ENCODE peak calls at places on chromosome 13, in seven cellular contexts. One of them, this sample, is unnamed.

GRCh38 chr13:44237276-44237767 is 136.3 kb upstream of the SERP2 start:
- DNase-seq in lower leg skin: peak
- DNase-seq in aorta: peak
- DNase-seq in uterus: peak
- DNase-seq in cardiac muscle cell: peak
- DNase-seq in GM23248: peak
- DNase-seq in CD4-positive, alpha-beta memory T cell: no peak
- DNase-seq in this sample: peak

GRCh38 chr13:48159436-48160225 is 64.7 kb upstream of the MED4 start:
- DNase-seq in lower leg skin: no peak
- DNase-seq in cardiac muscle cell: no peak
- DNase-seq in CD4-positive, alpha-beta memory T cell: no peak
- DNase-seq in aorta: no peak
- DNase-seq in GM23248: peak
- DNase-seq in uterus: no peak
- DNase-seq in this sample: no peak

GRCh38 chr13:110887955-110888333 is 26.9 kb downstream of the ANKRD10 start:
- DNase-seq in uterus: no peak
- DNase-seq in aorta: no peak
- DNase-seq in lower leg skin: no peak
- DNase-seq in CD4-positive, alpha-beta memory T cell: no peak
- DNase-seq in GM23248: no peak
- DNase-seq in cardiac muscle cell: no peak
- DNase-seq in this sample: no peak

GRCh38 chr13:63838366-63839110 is 2422.9 kb upstream of the PCDH20 start:
- DNase-seq in cardiac muscle cell: no peak
- DNase-seq in uterus: no peak
- DNase-seq in CD4-positive, alpha-beta memory T cell: no peak
- DNase-seq in lower leg skin: no peak
- DNase-seq in aorta: no peak
- DNase-seq in GM23248: no peak
- DNase-seq in this sample: no peak

GRCh38 chr13:111005808-111006494 is 91.1 kb upstream of the ANKRD10 start:
- DNase-seq in aorta: peak
- DNase-seq in cardiac muscle cell: no peak
- DNase-seq in CD4-positive, alpha-beta memory T cell: no peak
- DNase-seq in uterus: peak
- DNase-seq in GM23248: peak
- DNase-seq in lower leg skin: no peak
- DNase-seq in this sample: peak

GRCh38 chr13:34671136-34671535 is 270.9 kb upstream of the NBEA start:
- DNase-seq in cardiac muscle cell: no peak
- DNase-seq in CD4-positive, alpha-beta memory T cell: no peak
- DNase-seq in lower leg skin: peak
- DNase-seq in uterus: no peak
- DNase-seq in GM23248: peak
- DNase-seq in aorta: no peak
- DNase-seq in this sample: no peak

GRCh38 chr13:109332501-109333499 is 453.6 kb downstream of the IRS2 start:
- DNase-seq in CD4-positive, alpha-beta memory T cell: no peak
- DNase-seq in uterus: no peak
- DNase-seq in GM23248: no peak
- DNase-seq in aorta: no peak
- DNase-seq in lower leg skin: no peak
- DNase-seq in cardiac muscle cell: no peak
- DNase-seq in this sample: no peak

GRCh38 chr13:53357582-53357981 is 329.0 kb downstream of the OLFM4 start:
- DNase-seq in GM23248: no peak
- DNase-seq in lower leg skin: no peak
- DNase-seq in CD4-positive, alpha-beta memory T cell: no peak
- DNase-seq in uterus: no peak
- DNase-seq in aorta: no peak
- DNase-seq in cardiac muscle cell: no peak
- DNase-seq in this sample: no peak

GRCh38 chr13:102873653-102874052 is 27.8 kb downstream of the ERCC5 start:
- DNase-seq in aorta: no peak
- DNase-seq in GM23248: peak
- DNase-seq in uterus: no peak
- DNase-seq in lower leg skin: no peak
- DNase-seq in CD4-positive, alpha-beta memory T cell: no peak
- DNase-seq in cardiac muscle cell: no peak
- DNase-seq in this sample: no peak

GRCh38 chr13:113546571-113547247 is 37.8 kb upstream of the TFDP1 start:
- DNase-seq in uterus: no peak
- DNase-seq in CD4-positive, alpha-beta memory T cell: no peak
- DNase-seq in aorta: peak
- DNase-seq in GM23248: peak
- DNase-seq in cardiac muscle cell: no peak
- DNase-seq in lower leg skin: no peak
- DNase-seq in this sample: peak

GRCh38 chr13:95707035-95707434 is 30.1 kb downstream of the DNAJC3 start:
- DNase-seq in cardiac muscle cell: no peak
- DNase-seq in lower leg skin: no peak
- DNase-seq in CD4-positive, alpha-beta memory T cell: peak
- DNase-seq in uterus: no peak
- DNase-seq in aorta: no peak
- DNase-seq in GM23248: no peak
- DNase-seq in this sample: no peak

GRCh38 chr13:40485611-40486517 is 180.6 kb downstream of the FOXO1 start:
- DNase-seq in aorta: no peak
- DNase-seq in CD4-positive, alpha-beta memory T cell: peak
- DNase-seq in cardiac muscle cell: no peak
- DNase-seq in GM23248: no peak
- DNase-seq in uterus: no peak
- DNase-seq in lower leg skin: no peak
- DNase-seq in this sample: no peak

GRCh38 chr13:84430015-84430414 is 547.7 kb upstream of the SLITRK1 start:
- DNase-seq in CD4-positive, alpha-beta memory T cell: no peak
- DNase-seq in lower leg skin: no peak
- DNase-seq in uterus: no peak
- DNase-seq in cardiac muscle cell: no peak
- DNase-seq in GM23248: peak
- DNase-seq in aorta: no peak
- DNase-seq in this sample: peak

GRCh38 chr13:42486711-42487198 is 87.2 kb upstream of the TNFSF11 start:
- DNase-seq in aorta: no peak
- DNase-seq in cardiac muscle cell: no peak
- DNase-seq in GM23248: peak
- DNase-seq in lower leg skin: no peak
- DNase-seq in CD4-positive, alpha-beta memory T cell: no peak
- DNase-seq in uterus: no peak
- DNase-seq in this sample: peak

DNA sequence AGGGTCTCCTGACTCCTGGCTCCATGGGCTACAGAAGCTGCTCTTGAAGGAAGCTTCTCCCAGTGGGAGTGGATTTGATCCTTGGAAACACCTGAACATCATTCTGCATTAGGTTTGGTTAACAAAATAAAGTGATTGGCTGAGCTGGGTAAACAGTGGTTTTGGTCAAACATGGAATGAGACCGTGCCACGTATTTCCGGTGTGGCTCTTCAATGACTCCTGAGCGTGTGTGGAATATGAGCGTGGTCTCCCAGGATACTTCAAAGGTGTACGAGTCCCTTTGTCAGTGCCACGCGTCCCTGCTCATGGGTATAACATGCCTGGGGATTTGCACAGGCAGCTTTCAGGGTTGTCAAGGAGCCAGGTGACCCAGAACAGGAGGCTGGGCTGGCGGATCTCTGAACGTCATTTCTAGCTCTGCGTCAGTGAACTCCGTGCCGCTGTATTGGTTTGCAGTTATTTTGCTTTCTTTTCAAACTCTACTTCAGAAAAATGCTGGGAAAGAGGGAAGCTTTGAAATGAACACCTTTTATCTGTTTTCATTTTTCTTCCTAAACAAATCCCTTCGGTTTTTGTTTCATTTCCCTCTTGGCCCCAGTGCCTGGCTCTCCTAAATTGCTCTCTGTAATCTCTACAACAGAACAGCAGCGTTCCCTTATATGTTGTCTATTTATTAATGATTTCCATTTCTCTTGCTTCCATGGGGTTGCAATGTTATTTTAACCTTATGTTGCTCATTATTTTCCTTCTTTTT is 26.3 kb upstream of the GJB6 start:
- DNase-seq in lower leg skin: no peak
- DNase-seq in uterus: no peak
- DNase-seq in aorta: no peak
- DNase-seq in GM23248: peak
- DNase-seq in CD4-positive, alpha-beta memory T cell: no peak
- DNase-seq in cardiac muscle cell: no peak
- DNase-seq in this sample: no peak
- H3K4me3 ChIP-seq in lower leg skin: no peak
- H3K4me3 ChIP-seq in uterus: no peak
- H3K4me3 ChIP-seq in aorta: no peak
- H3K4me3 ChIP-seq in GM23248: peak
- H3K4me3 ChIP-seq in CD4-positive, alpha-beta memory T cell: no peak
- H3K4me3 ChIP-seq in cardiac muscle cell: no peak
- H3K4me3 ChIP-seq in this sample: no peak

DNA sequence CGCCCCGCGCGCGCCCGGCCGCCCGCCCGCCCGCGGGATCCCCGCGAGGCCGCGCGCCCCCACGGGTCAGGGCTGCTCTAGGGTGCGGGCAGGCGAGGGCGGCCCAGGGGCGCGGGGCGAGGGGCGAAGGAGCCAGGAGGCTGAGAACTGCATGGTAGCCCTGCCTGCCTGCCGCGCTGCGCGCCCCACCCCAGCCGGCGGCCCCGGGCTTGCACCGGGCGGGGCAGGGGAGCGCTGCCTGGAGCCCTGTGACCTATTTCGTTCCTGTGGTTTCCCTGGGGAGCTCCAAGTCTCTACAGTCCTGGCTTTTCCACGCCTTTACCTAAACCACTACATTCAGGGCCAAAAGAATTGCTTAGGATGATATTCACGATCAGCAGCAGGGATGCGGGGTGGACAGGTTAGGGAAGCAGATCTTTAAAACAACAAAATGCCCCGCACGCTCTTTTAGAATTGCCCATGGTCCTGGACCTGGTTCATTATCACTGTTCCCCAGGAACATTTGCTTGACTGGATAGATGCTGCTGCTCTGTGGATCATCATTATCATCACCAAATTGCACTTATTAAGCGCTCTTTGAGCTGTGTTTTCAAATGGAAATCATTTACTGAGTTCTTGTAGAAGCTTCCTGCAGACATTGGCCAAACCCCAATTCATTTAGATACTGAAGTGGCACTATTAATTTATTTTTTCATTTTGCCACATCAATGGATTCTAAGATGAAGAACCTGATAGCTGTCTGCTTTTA is 423 bp upstream of the GPR12 start:
- DNase-seq in uterus: no peak
- DNase-seq in CD4-positive, alpha-beta memory T cell: no peak
- DNase-seq in lower leg skin: no peak
- DNase-seq in aorta: no peak
- DNase-seq in GM23248: no peak
- DNase-seq in cardiac muscle cell: no peak
- DNase-seq in this sample: no peak
- H3K4me3 ChIP-seq in uterus: no peak
- H3K4me3 ChIP-seq in CD4-positive, alpha-beta memory T cell: no peak
- H3K4me3 ChIP-seq in lower leg skin: no peak
- H3K4me3 ChIP-seq in aorta: peak
- H3K4me3 ChIP-seq in GM23248: no peak
- H3K4me3 ChIP-seq in cardiac muscle cell: peak
- H3K4me3 ChIP-seq in this sample: no peak

DNA sequence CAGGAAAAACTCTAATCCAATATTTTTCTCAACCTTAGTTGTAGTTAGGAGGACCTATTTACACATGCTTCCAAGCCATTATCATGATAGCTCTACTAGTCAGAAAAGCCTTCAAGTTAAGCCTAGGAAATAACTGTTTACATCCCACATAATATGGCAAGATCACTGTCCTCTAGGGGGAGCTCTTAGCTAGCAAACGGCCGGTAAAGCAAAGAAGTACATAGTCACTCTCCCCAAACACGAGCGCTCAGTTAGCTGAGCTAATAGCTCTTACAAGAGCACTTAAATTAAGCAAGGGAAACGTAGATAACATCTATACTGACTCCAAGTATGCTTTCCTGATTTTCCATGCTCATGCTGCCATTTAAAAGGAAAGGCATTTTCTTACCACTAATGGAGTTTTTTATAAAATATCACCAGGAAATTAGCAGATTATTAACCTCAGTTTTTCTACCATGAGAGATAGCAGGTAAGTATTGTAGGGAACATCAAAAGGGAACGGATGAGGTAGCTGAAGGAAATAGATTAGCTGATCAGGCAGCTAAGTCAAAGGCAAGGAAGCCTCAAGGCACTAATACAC is 100.6 kb upstream of the PABPC3 start:
- DNase-seq in CD4-positive, alpha-beta memory T cell: peak
- DNase-seq in aorta: peak
- DNase-seq in lower leg skin: peak
- DNase-seq in uterus: peak
- DNase-seq in GM23248: peak
- DNase-seq in cardiac muscle cell: peak
- DNase-seq in this sample: peak
- H3K4me3 ChIP-seq in CD4-positive, alpha-beta memory T cell: no peak
- H3K4me3 ChIP-seq in aorta: no peak
- H3K4me3 ChIP-seq in lower leg skin: no peak
- H3K4me3 ChIP-seq in uterus: no peak
- H3K4me3 ChIP-seq in GM23248: no peak
- H3K4me3 ChIP-seq in cardiac muscle cell: no peak
- H3K4me3 ChIP-seq in this sample: no peak

GRCh38 chr13:98755116-98755515 is 2.6 kb upstream of the SLC15A1 start:
- DNase-seq in cardiac muscle cell: no peak
- DNase-seq in GM23248: no peak
- DNase-seq in uterus: no peak
- DNase-seq in aorta: no peak
- DNase-seq in CD4-positive, alpha-beta memory T cell: no peak
- DNase-seq in lower leg skin: no peak
- DNase-seq in this sample: no peak
- H3K4me3 ChIP-seq in cardiac muscle cell: no peak
- H3K4me3 ChIP-seq in GM23248: no peak
- H3K4me3 ChIP-seq in uterus: no peak
- H3K4me3 ChIP-seq in aorta: no peak
- H3K4me3 ChIP-seq in CD4-positive, alpha-beta memory T cell: no peak
- H3K4me3 ChIP-seq in lower leg skin: no peak
- H3K4me3 ChIP-seq in this sample: no peak

GRCh38 chr13:96991072-96991471 is 3.2 kb downstream of the OXGR1 start:
- DNase-seq in uterus: no peak
- DNase-seq in CD4-positive, alpha-beta memory T cell: no peak
- DNase-seq in lower leg skin: no peak
- DNase-seq in aorta: no peak
- DNase-seq in cardiac muscle cell: no peak
- DNase-seq in GM23248: no peak
- DNase-seq in this sample: no peak
- H3K4me3 ChIP-seq in uterus: no peak
- H3K4me3 ChIP-seq in CD4-positive, alpha-beta memory T cell: no peak
- H3K4me3 ChIP-seq in lower leg skin: no peak
- H3K4me3 ChIP-seq in aorta: no peak
- H3K4me3 ChIP-seq in cardiac muscle cell: no peak
- H3K4me3 ChIP-seq in GM23248: no peak
- H3K4me3 ChIP-seq in this sample: no peak

DNA sequence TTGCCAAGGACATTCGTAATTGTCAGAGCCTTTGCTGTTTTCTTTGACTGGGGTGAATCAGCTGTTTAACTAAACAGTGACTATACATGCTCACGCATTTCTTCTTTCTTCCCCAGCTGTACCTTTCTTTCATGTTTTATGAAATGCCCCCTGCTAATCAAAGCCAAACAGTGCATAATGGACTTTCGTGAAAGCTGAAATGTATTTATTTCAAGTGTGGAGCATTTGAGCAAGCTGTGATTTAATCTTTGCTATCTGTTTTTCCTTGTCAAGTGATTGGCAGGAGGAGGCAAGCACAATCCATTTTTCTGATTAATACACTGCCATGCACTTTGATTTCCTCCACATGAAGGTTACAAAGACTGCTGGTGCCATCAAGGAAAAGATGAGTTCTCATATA is 831.7 kb upstream of the SPRY2 start:
- DNase-seq in CD4-positive, alpha-beta memory T cell: no peak
- DNase-seq in cardiac muscle cell: no peak
- DNase-seq in GM23248: no peak
- DNase-seq in aorta: no peak
- DNase-seq in uterus: no peak
- DNase-seq in lower leg skin: no peak
- DNase-seq in this sample: no peak
- H3K4me3 ChIP-seq in CD4-positive, alpha-beta memory T cell: no peak
- H3K4me3 ChIP-seq in cardiac muscle cell: no peak
- H3K4me3 ChIP-seq in GM23248: no peak
- H3K4me3 ChIP-seq in aorta: no peak
- H3K4me3 ChIP-seq in uterus: no peak
- H3K4me3 ChIP-seq in lower leg skin: no peak
- H3K4me3 ChIP-seq in this sample: no peak

This sample was measured in IMR-90.